ENCODE peak calls at places on chromosomes 11 and 22, in ten cellular contexts. Y is tibial nerve, J is esophagus squamous epithelium, E is mammary epithelial cell, V is vagina, S is brain microvascular endothelial cell, Q is heart right ventricle, K is neural progenitor cell, Z is heart left ventricle, C is IMR-90. G is an unnamed sample.

GRCh38 chr11:26820739-26821138 is 98.9 kb upstream of the SLC5A12 start:
- DNase-seq in Y (no peak), J (no peak), E (peak; percentile 89), V (no peak), S (no peak), Q (no peak), K (no peak), Z (no peak), C (peak; percentile 66), G (no peak)

GRCh38 chr22:28976588-28976987 is 85.0 kb downstream of the C22orf31 start:
- DNase-seq in Y (no peak), J (no peak), E (peak; percentile 75), V (no peak), S (peak; percentile 32), Q (no peak), K (no peak), Z (no peak), C (peak; percentile 88), G (no peak)

GRCh38 chr11:79419120-79419519 is 21.7 kb downstream of the TENM4 start:
- DNase-seq in Y (no peak), J (no peak), E (peak; percentile 99), V (no peak), S (peak; percentile 56), Q (no peak), K (no peak), Z (no peak), C (peak; percentile 85), G (no peak)

GRCh38 chr11:59012942-59013256 is 73.2 kb upstream of the GLYATL1B start:
- DNase-seq in Y (no peak), J (no peak), E (no peak), V (no peak), S (no peak), Q (no peak), K (no peak), Z (no peak), C (no peak), G (peak; percentile 34)

GRCh38 chr11:7512525-7513209 is 1.1 kb upstream of the PPFIBP2 start:
- DNase-seq in Y (peak; percentile 61), J (peak; percentile 36), E (no peak), V (no peak), S (no peak), Q (peak; percentile 82), K (no peak), Z (peak; percentile 91), C (no peak), G (peak; percentile 64)

GRCh38 chr11:119750056-119750455 is 21.1 kb upstream of the NECTIN1 start:
- DNase-seq in Y (no peak), J (no peak), E (no peak), V (no peak), S (no peak), Q (no peak), K (no peak), Z (no peak), C (no peak), G (no peak)

GRCh38 chr11:73749118-73749517 is 11.8 kb downstream of the RAB6A start:
- DNase-seq in Y (no peak), J (no peak), E (no peak), V (no peak), S (no peak), Q (no peak), K (no peak), Z (no peak), C (no peak), G (no peak)

GRCh38 chr11:87259731-87260130 is 222.0 kb downstream of the TMEM135 start:
- DNase-seq in Y (no peak), J (no peak), E (no peak), V (no peak), S (no peak), Q (no peak), K (no peak), Z (no peak), C (no peak), G (no peak)

GRCh38 chr22:50267591-50268390 is 2.4 kb downstream of the MAPK11 start:
- DNase-seq in Y (peak; percentile 39), J (no peak), E (peak; percentile 37), V (no peak), S (no peak), Q (peak; percentile 77), K (peak; percentile 72), Z (peak; percentile 69), C (peak; percentile 38), G (peak; percentile 63)

GRCh38 chr11:60743058-60743457 is 13.6 kb upstream of the MS4A15 start:
- DNase-seq in Y (no peak), J (no peak), E (no peak), V (no peak), S (no peak), Q (no peak), K (no peak), Z (no peak), C (no peak), G (no peak)

GRCh38 chr22:49476800-49477400 is 350.8 kb downstream of the BRD1 start:
- DNase-seq in Y (no peak), J (no peak), E (no peak), V (no peak), S (no peak), Q (no peak), K (no peak), Z (no peak), C (no peak), G (no peak)

GRCh38 chr22:20060700-20061480 is 19.2 kb upstream of the DGCR8 start:
- DNase-seq in Y (no peak), J (no peak), E (no peak), V (no peak), S (no peak), Q (no peak), K (no peak), Z (no peak), C (no peak), G (no peak)

GRCh38 chr22:20062043-20062765 is 17.8 kb upstream of the DGCR8 start:
- DNase-seq in Y (no peak), J (no peak), E (no peak), V (no peak), S (no peak), Q (no peak), K (no peak), Z (no peak), C (no peak), G (no peak)

GRCh38 chr22:20062766-20063083 is 17.3 kb upstream of the DGCR8 start:
- DNase-seq in Y (no peak), J (no peak), E (peak; percentile 88), V (no peak), S (peak; percentile 29), Q (no peak), K (no peak), Z (no peak), C (peak; percentile 55), G (no peak)

GRCh38 chr22:20063271-20064139 is 16.5 kb upstream of the DGCR8 start:
- DNase-seq in Y (no peak), J (no peak), E (no peak), V (no peak), S (no peak), Q (no peak), K (no peak), Z (no peak), C (no peak), G (no peak)

GRCh38 chr22:20061481-20061861 is 18.6 kb upstream of the DGCR8 start:
- DNase-seq in Y (no peak), J (no peak), E (no peak), V (no peak), S (no peak), Q (peak; percentile 45), K (no peak), Z (peak; percentile 58), C (peak; percentile 8), G (no peak)
- H3K36me3 ChIP-seq in Y (peaks cover 94% of the 10 kb centered on the region), J (peaks cover 72% of the 10 kb centered on the region), E (no peaks in the 10 kb centered on the region), V (no peaks in the 10 kb centered on the region), S (peaks cover 23% of the 10 kb centered on the region), Q (no peaks in the 10 kb centered on the region), K (no peaks in the 10 kb centered on the region), Z (peaks cover 89% of the 10 kb centered on the region), C (peaks cover 40% of the 10 kb centered on the region), G (no peaks in the 10 kb centered on the region)

GRCh38 chr22:41825376-41825775 is 7.5 kb upstream of the SREBF2 start:
- DNase-seq in Y (no peak), J (no peak), E (no peak), V (no peak), S (peak; percentile 7), Q (no peak), K (no peak), Z (peak; percentile 52), C (peak; percentile 42), G (no peak)

GRCh38 chr22:41828516-41828915 is 4.4 kb upstream of the SREBF2 start:
- DNase-seq in Y (no peak), J (no peak), E (no peak), V (no peak), S (no peak), Q (no peak), K (no peak), Z (no peak), C (no peak), G (no peak)

GRCh38 chr22:41827671-41828070 is 5.2 kb upstream of the SREBF2 start:
- DNase-seq in Y (no peak), J (no peak), E (no peak), V (no peak), S (no peak), Q (no peak), K (no peak), Z (no peak), C (no peak), G (no peak)

GRCh38 chr22:41826001-41826400 is 6.9 kb upstream of the SREBF2 start:
- DNase-seq in Y (no peak), J (no peak), E (no peak), V (no peak), S (no peak), Q (no peak), K (no peak), Z (no peak), C (no peak), G (no peak)

GRCh38 chr22:41826430-41827383 is 6.2 kb upstream of the SREBF2 start:
- DNase-seq in Y (no peak), J (no peak), E (no peak), V (no peak), S (no peak), Q (no peak), K (no peak), Z (no peak), C (no peak), G (no peak)
- H3K27ac ChIP-seq in Y (peak overlapping the region; percentile 51), J (peak overlapping the region; percentile 33), E (no peak overlapping the region), V (peak overlapping the region; percentile 24), S (no peak overlapping the region), Q (peak overlapping the region; percentile 73), K (no peak overlapping the region), Z (peak overlapping the region; percentile 55), C (no peak overlapping the region), G (peak overlapping the region; percentile 14)

DNA sequence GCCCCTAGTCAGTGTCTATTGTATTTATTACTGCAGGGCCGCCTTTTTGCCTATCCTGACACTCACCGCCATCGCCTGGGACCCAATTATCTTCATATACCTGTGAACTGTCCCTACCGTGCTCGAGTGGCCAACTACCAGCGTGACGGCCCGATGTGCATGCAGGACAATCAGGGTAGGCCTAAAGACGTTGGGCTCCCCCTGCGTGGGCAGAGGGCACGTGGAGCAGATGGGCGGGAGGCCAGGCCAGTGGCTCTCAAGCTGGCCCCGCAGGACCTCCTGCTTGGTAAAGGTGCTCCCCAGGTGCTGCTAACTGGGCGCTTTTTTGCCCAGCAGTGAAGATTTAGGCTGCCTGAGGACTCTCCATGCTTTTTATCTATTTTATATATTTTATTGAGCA is 22.5 kb downstream of the CAT start:
- DNase-seq in Y (no peak), J (no peak), E (no peak), V (no peak), S (no peak), Q (no peak), K (no peak), Z (no peak), C (no peak), G (no peak)
- H3K36me3 ChIP-seq in Y (peaks cover 98% of the 10 kb centered on the region), J (peaks cover 100% of the 10 kb centered on the region), E (peaks cover 21% of the 10 kb centered on the region), V (peaks cover 6% of the 10 kb centered on the region), S (peaks cover 14% of the 10 kb centered on the region), Q (peaks cover 4% of the 10 kb centered on the region), K (no peaks in the 10 kb centered on the region), Z (peaks cover 100% of the 10 kb centered on the region), C (peaks cover 54% of the 10 kb centered on the region), G (peaks cover 34% of the 10 kb centered on the region)

GRCh38 chr11:75152651-75153553 is 2.0 kb downstream of the SLCO2B1 start:
- DNase-seq in Y (no peak), J (no peak), E (no peak), V (no peak), S (no peak), Q (no peak), K (no peak), Z (no peak), C (no peak), G (no peak)
- H3K27ac ChIP-seq in Y (peak overlapping the region; percentile 70), J (peak overlapping the region; percentile 62), E (no peak overlapping the region), V (no peak overlapping the region), S (no peak overlapping the region), Q (peak overlapping the region; percentile 69), K (no peak overlapping the region), Z (peak overlapping the region; percentile 17), C (no peak overlapping the region), G (peak overlapping the region; percentile 55)

G was measured in lung.